ENCODE peak calls at places on chromosome 3, in nine cellular contexts. N, Q, Z, T, L, W, S, A and O are unnamed samples.

GRCh38 chr3:183151716-183152385 is 10.7 kb downstream of the LAMP3 start:
- DNase-seq in Q (no peak), A (no peak), S (no peak), Z (no peak), T (no peak), W (no peak), N (no peak), L (no peak), O (no peak)

GRCh38 chr3:157493627-157494550 is 9.3 kb downstream of the VEPH1 start:
- DNase-seq in A (no peak), Z (peak), T (peak), L (no peak), N (no peak), W (no peak), Q (no peak), S (peak), O (no peak)

GRCh38 chr3:10956991-10957390 is 35.6 kb upstream of the SLC6A1 start:
- DNase-seq in S (no peak), W (no peak), Q (peak), A (no peak), L (peak), N (no peak), T (no peak), Z (no peak), O (no peak)

GRCh38 chr3:5185093-5185673 is 2.3 kb upstream of the EDEM1 start:
- DNase-seq in Z (no peak), T (no peak), L (no peak), S (no peak), N (no peak), W (no peak), Q (no peak), A (no peak), O (no peak)

GRCh38 chr3:179476215-179476614 is 24.9 kb upstream of the GNB4 start:
- DNase-seq in W (no peak), Q (no peak), S (no peak), Z (no peak), N (no peak), A (no peak), L (no peak), T (peak), O (no peak)

GRCh38 chr3:179450321-179450720 is 949 bp downstream of the GNB4 start:
- DNase-seq in W (no peak), Q (no peak), T (no peak), N (no peak), L (no peak), S (no peak), A (no peak), Z (no peak), O (no peak)

GRCh38 chr3:38916706-38917105 is 100.7 kb upstream of the SCN10A start:
- DNase-seq in Z (peak), T (no peak), L (no peak), S (peak), Q (no peak), A (peak), W (no peak), N (no peak), O (no peak)

GRCh38 chr3:107227091-107227490 is 150.1 kb upstream of the CCDC54 start:
- DNase-seq in Q (no peak), A (no peak), N (no peak), W (no peak), S (no peak), T (no peak), Z (no peak), L (no peak), O (no peak)

GRCh38 chr3:78163379-78163778 is 1123.5 kb downstream of the ROBO2 start:
- DNase-seq in T (no peak), A (no peak), Z (no peak), W (no peak), N (no peak), L (no peak), S (no peak), Q (no peak), O (no peak)

GRCh38 chr3:78919021-78919755 is 848.6 kb downstream of the ROBO1 start:
- DNase-seq in A (peak), S (peak), Z (peak), N (no peak), L (no peak), Q (no peak), W (no peak), T (peak), O (peak)

GRCh38 chr3:36679384-36680200 is 84.8 kb downstream of the DCLK3 start:
- DNase-seq in Q (no peak), N (no peak), T (peak), Z (peak), A (peak), L (no peak), W (no peak), S (peak), O (no peak)

GRCh38 chr3:51928438-51928837 is 13.3 kb downstream of the RRP9 start:
- DNase-seq in A (no peak), S (no peak), W (no peak), N (no peak), T (no peak), Z (no peak), L (no peak), Q (no peak), O (no peak)

GRCh38 chr3:77868725-77869124 is 828.8 kb downstream of the ROBO2 start:
- DNase-seq in Z (no peak), S (no peak), N (no peak), W (no peak), A (no peak), L (no peak), T (no peak), Q (no peak), O (no peak)

GRCh38 chr3:9249273-9250192 is at the start of gene SRGAP3:
- DNase-seq in Q (peak), Z (peak), N (peak), A (peak), L (peak), S (peak), W (peak), T (peak), O (peak)

GRCh38 chr3:110810356-110810755 is 261.3 kb upstream of the NECTIN3 start:
- DNase-seq in L (no peak), Q (no peak), W (no peak), S (no peak), A (no peak), T (no peak), Z (no peak), N (no peak), O (no peak)

GRCh38 chr3:99895706-99896441 is 78.2 kb downstream of the CMSS1 start:
- DNase-seq in W (no peak), Z (peak), A (peak), T (peak), S (peak), N (no peak), Q (no peak), L (no peak), O (no peak)

GRCh38 chr3:32421991-32422859 is 30.6 kb downstream of the CMTM7 start:
- DNase-seq in L (peak), Z (peak), A (no peak), T (peak), W (no peak), Q (peak), S (peak), N (no peak), O (no peak)

GRCh38 chr3:111745786-111746185 is 113.3 kb upstream of the PHLDB2 start:
- DNase-seq in T (no peak), A (no peak), S (no peak), W (no peak), Q (no peak), Z (no peak), L (no peak), N (no peak), O (no peak)

GRCh38 chr3:157905885-157906284 is 200.3 kb downstream of the SHOX2 start:
- DNase-seq in Z (no peak), A (no peak), Q (no peak), S (no peak), T (no peak), W (no peak), L (no peak), N (no peak), O (no peak)

DNA sequence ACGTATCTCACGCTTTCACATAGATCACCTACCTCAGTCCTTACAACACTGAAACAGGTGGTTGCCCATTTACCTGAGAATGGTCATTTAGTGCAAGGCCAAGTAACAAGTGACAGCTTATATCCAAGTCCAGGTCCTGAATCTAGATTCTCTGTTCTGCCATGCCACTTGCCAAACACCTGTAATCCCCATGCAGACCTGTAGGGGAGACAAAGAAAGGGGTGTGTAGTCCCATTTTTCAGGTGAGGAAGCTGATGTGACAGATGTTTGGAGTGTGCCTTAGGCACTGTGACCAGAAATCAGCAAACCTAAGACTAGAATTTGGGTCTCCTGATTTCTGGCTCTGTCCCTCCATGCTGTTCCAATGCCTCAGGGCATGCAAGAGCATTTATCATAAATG is 12.7 kb downstream of the ZNF35 start:
- DNase-seq in Z (no peak), W (no peak), T (peak), Q (no peak), N (no peak), S (no peak), L (no peak), A (no peak), O (no peak)
- TF ChIP-seq CTCF in Z (peak), W (peak), T (no peak), Q (no peak), N (no peak), S (peak), L (no peak), A (peak), O (no peak)

GRCh38 chr3:119831022-119831421 is 49.1 kb downstream of the NR1I2 start:
- DNase-seq in W (no peak), N (no peak), L (no peak), Z (no peak), S (no peak), T (peak), A (no peak), Q (no peak), O (no peak)
- TF ChIP-seq CTCF in W (peak), N (no peak), L (no peak), Z (peak), S (peak), T (peak), A (peak), Q (no peak), O (no peak)

GRCh38 chr3:127477396-127477795 is 113.1 kb downstream of the TPRA1 start:
- DNase-seq in L (no peak), N (no peak), Z (no peak), S (no peak), T (no peak), W (no peak), Q (no peak), A (no peak), O (no peak)

GRCh38 chr3:127473244-127474024 is 117.1 kb downstream of the TPRA1 start:
- DNase-seq in T (peak), Z (no peak), S (no peak), Q (no peak), L (no peak), W (peak), N (peak), A (no peak), O (peak)

GRCh38 chr3:127476936-127477335 is 113.6 kb downstream of the TPRA1 start:
- DNase-seq in S (no peak), T (no peak), Q (no peak), L (no peak), W (no peak), A (no peak), Z (no peak), N (no peak), O (no peak)

GRCh38 chr3:127475975-127476374 is 114.6 kb downstream of the TPRA1 start:
- DNase-seq in Q (no peak), W (no peak), L (no peak), T (no peak), A (no peak), S (no peak), Z (no peak), N (no peak), O (no peak)

GRCh38 chr3:127475364-127475763 is 115.2 kb downstream of the TPRA1 start:
- DNase-seq in W (no peak), Q (no peak), N (no peak), T (no peak), S (no peak), Z (no peak), A (no peak), L (no peak), O (no peak)
- TF ChIP-seq CTCF in W (no peak), Q (no peak), N (no peak), T (no peak), S (no peak), Z (no peak), A (no peak), L (no peak), O (no peak)

GRCh38 chr3:125032100-125032643 is 23.6 kb downstream of the HEG1 start:
- DNase-seq in A (no peak), Z (no peak), L (no peak), Q (no peak), T (peak), W (no peak), N (no peak), S (no peak), O (no peak)
- TF ChIP-seq CTCF in A (no peak), Z (no peak), L (no peak), Q (no peak), T (no peak), W (no peak), N (no peak), S (no peak), O (no peak)

DNA sequence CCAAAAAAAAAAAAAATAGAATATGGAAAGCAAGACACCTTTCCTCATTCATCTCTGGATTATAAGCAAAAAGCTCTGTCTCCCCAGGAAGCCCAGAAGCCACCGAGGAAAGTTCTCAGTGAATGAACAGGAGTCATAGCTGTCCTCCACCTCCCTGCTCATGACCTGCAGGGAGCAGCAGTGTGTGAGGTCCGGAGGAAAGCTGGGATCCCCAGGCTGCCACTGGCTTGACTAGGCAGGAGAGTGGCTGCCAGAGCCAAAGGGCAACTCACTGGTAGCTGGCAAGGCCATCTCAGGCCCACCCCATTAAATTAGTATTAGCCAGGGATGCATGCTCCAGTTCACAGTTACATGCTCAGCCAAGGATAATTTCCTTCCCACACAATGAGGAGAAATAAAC is 191.6 kb upstream of the STT3B start:
- DNase-seq in N (peak), S (no peak), Z (no peak), A (no peak), Q (no peak), W (no peak), L (no peak), T (peak), O (no peak)
- TF ChIP-seq CTCF in N (no peak), S (peak), Z (peak), A (peak), Q (no peak), W (no peak), L (no peak), T (no peak), O (no peak)